ENCODE peak calls at places on chromosomes 6 and 20, in ten cellular contexts. L is CD4-positive, alpha-beta T cell; A is bronchial epithelial cell; T is IMR-90; E is astrocyte of the spinal cord; C is AG04450; W is WERI-Rb-1; O is heart right ventricle; Y is mucosa of descending colon; S is ovary. Z is an unnamed sample.

GRCh38 chr6:66662196-66662595 is 955.2 kb upstream of the EYS start:
- DNase-seq in L (no peak), A (peak; percentile 20), T (peak; percentile 1), E (peak; percentile 63), C (no peak), W (no peak), O (no peak), Y (no peak), S (no peak), Z (no peak)

GRCh38 chr6:169188051-169188863 is 65.4 kb downstream of the THBS2 start:
- DNase-seq in L (no peak), A (peak; percentile 10), T (peak; percentile 100), E (peak; percentile 96), C (peak; percentile 94), W (no peak), O (no peak), Y (no peak), S (no peak), Z (peak; percentile 87)

GRCh38 chr6:15515226-15515625 is 147.6 kb downstream of the DTNBP1 start:
- DNase-seq in L (no peak), A (no peak), T (no peak), E (no peak), C (no peak), W (no peak), O (no peak), Y (no peak), S (no peak), Z (no peak)

GRCh38 chr6:76852776-76853175 is 610.5 kb downstream of the HTR1B start:
- DNase-seq in L (no peak), A (peak; percentile 48), T (peak; percentile 26), E (peak; percentile 64), C (no peak), W (no peak), O (no peak), Y (no peak), S (no peak), Z (no peak)

GRCh38 chr6:312704-313485 is 20.6 kb downstream of the DUSP22 start:
- DNase-seq in L (no peak), A (no peak), T (no peak), E (no peak), C (no peak), W (no peak), O (no peak), Y (no peak), S (no peak), Z (no peak)

GRCh38 chr6:82283771-82284420 is 36.4 kb upstream of the IBTK start:
- DNase-seq in L (no peak), A (no peak), T (no peak), E (no peak), C (no peak), W (peak; percentile 79), O (no peak), Y (no peak), S (no peak), Z (no peak)

GRCh38 chr20:53080969-53081871 is 109.1 kb downstream of the TSHZ2 start:
- DNase-seq in L (no peak), A (peak; percentile 91), T (peak; percentile 27), E (peak; percentile 47), C (no peak), W (no peak), O (no peak), Y (peak; percentile 45), S (no peak), Z (peak; percentile 81)

GRCh38 chr6:127119361-127120108 is 1.1 kb downstream of the RSPO3 start:
- DNase-seq in L (no peak), A (no peak), T (no peak), E (no peak), C (no peak), W (peak; percentile 18), O (no peak), Y (peak; percentile 47), S (peak; percentile 14), Z (peak; percentile 17)

GRCh38 chr6:13011612-13012146 is 295.1 kb downstream of the PHACTR1 start:
- DNase-seq in L (no peak), A (no peak), T (no peak), E (no peak), C (no peak), W (no peak), O (no peak), Y (no peak), S (no peak), Z (no peak)

GRCh38 chr6:45378324-45378926 is 691 bp upstream of the SUPT3H start:
- DNase-seq in L (no peak), A (no peak), T (no peak), E (peak; percentile 25), C (peak; percentile 23), W (no peak), O (peak; percentile 39), Y (peak; percentile 59), S (no peak), Z (no peak)

GRCh38 chr6:10763006-10763405 is 15.4 kb downstream of the TMEM14B start:
- DNase-seq in L (no peak), A (no peak), T (peak; percentile 82), E (peak; percentile 24), C (peak; percentile 55), W (no peak), O (no peak), Y (no peak), S (peak; percentile 61), Z (no peak)

GRCh38 chr20:25296094-25297093 is 48.5 kb downstream of the PYGB start:
- DNase-seq in L (peak; percentile 20), A (no peak), T (peak; percentile 24), E (no peak), C (no peak), W (peak; percentile 67), O (no peak), Y (no peak), S (no peak), Z (no peak)
- TF ChIP-seq CTCF in L (peak; percentile 27), A (peak; percentile 39), T (peak; percentile 36), E (peak; percentile 50), C (peak; percentile 46), W (peak; percentile 75), O (peak; percentile 39), Y (no peak), S (no peak), Z (peak; percentile 56)

DNA sequence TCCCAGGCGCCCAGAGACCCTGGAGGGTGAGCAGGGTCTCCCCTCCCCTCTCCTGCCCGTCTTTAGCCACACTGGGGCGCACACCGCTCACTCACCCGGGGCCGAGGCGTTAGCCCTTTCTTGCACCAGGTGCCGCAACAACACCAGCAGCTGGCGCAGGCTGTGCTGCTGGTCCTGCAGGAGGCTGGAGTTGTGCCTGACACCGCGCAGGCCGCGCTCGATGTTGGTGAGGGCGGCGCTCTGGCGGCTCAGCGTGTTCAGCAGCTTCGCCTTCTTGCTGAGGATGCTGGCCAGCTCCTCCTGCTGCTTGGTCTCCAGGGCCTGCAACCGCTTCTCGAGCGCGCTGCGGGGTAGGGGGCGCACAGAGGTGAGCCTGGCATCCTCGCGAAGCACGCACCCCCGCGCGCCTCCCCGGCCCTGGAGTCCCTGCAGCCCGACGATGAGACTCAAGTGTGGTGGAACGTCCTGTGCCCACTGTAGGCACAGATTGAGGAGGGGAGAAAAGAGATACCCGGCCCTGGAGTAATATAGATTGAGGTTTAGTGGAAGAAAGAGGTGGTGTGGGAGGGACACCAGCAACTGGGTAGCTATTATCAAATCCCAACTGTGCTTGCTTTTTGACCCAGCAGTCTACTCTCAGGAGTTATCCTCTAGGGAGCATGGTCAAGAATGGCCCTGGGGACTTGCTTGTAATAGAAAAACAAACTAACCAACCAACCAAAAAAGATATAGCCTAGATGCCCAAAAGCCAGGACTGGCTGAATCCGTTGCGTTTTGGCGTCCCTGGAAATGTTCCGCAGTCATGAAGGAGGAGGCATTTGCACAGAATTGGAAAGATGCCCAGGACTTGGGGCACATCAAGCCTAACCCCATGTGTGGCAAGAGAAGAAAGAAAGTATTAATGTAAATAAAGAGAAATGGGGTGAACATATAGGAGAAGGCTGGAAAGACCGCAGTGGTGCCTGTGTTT is 30.9 kb downstream of the ANGPT4 start:
- DNase-seq in L (no peak), A (peak; percentile 52), T (peak; percentile 26), E (peak; percentile 12), C (no peak), W (no peak), O (no peak), Y (no peak), S (peak; percentile 79), Z (no peak)
- TF ChIP-seq CTCF in L (no peak), A (peak; percentile 34), T (no peak), E (peak; percentile 14), C (no peak), W (no peak), O (peak; percentile 14), Y (no peak), S (no peak), Z (peak; percentile 37)

DNA sequence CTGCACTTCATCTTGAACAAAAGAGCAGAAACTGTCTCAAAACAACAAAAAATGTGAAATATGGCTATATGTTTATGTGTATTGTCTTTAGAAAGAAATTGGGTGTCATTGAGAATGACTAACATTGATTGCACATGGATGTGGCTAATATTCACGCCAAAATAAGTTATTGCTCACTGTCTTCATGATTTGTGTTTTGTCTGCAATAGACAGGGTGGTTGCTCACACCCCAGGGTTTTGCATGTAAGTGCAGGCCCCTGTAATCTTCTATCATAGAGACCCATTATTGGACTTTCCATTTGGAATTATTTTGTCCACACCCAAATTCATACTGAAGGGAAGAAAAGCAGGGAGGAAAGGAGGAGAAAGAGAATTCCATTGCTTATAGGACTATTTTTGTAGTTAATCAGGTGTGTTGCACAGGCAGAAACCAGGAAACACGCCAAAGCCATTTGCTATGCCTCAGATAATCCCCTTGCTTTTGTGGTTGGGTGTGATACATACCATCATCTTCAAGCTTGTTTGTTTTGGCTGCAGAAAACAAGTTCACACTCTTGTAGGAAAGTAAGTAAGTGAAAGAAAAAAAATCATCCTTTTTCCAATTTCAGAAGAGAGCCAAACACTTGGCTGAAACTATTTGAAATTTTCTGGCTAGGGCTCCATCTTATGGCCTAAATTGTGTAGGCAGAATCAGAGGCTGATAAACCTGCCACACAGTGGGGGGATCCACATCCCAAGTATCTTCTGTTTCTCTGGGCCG is 214.1 kb downstream of the COL12A1 start:
- DNase-seq in L (no peak), A (peak; percentile 91), T (peak; percentile 38), E (peak; percentile 71), C (no peak), W (no peak), O (no peak), Y (no peak), S (no peak), Z (peak; percentile 92)
- TF ChIP-seq CTCF in L (no peak), A (peak; percentile 5), T (peak; percentile 54), E (peak; percentile 49), C (peak; percentile 57), W (no peak), O (peak; percentile 21), Y (no peak), S (no peak), Z (peak; percentile 62)

DNA sequence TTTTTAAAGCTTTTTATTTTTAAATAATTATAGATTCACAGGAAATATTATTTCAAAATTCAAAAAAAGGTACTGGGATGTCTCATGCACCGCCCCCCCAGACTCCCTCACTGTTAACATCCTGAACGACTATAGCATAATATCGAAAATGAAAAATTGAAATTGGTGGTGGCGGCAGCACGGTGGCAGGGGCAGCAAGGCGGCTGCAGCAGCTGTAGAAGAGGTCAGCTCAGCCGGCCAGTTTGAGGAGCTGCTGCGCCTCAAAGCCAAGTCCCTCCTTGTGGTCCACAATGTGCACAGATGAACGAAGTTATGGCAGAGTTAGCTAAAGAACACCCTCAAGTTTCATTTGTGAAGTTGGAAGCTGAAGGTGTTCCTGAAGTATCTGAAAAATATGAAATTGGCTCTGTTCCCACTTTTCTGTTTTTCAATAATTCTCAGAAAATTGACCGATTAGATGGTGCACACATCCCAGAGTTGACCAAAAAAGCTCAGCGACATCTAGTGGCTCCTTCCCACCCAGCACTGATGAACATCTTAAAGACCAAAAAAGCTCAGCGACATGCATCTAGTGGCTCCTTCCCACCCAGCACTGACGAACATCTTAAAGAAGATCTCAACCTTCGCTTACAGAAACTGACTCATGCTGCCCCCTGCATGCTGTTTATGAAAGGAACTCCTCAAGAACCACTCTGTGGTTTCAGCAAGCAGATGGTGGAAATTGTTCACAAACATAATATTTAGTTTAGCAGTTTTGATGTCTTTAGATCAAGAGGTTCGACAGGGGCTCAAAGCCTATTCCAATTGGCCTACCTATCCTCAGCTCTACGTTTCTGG is 100.8 kb downstream of the FAM217A start:
- DNase-seq in L (peak; percentile 16), A (peak; percentile 56), T (peak; percentile 96), E (peak; percentile 96), C (peak; percentile 89), W (peak; percentile 62), O (peak; percentile 24), Y (no peak), S (no peak), Z (no peak)
- TF ChIP-seq CTCF in L (peak; percentile 73), A (peak; percentile 65), T (peak; percentile 85), E (peak; percentile 80), C (peak; percentile 76), W (peak; percentile 75), O (peak; percentile 64), Y (peak; percentile 17), S (no peak), Z (peak; percentile 81)